ENCODE peak calls at places on chromosomes 5 and 9, in nine cellular contexts. W, R, D, M, J, A, O, F and H are unnamed samples.

GRCh38 chr9:137757613-137758029 is 120.0 kb upstream of the CACNA1B start:
- DNase-seq in M (peak; percentile 66), W (peak; percentile 47), D (no peak), O (no peak), A (peak; percentile 75), R (no peak), F (no peak), J (peak; percentile 25), H (no peak)

GRCh38 chr5:72140711-72141110 is 33.4 kb downstream of the MAP1B start:
- DNase-seq in J (no peak), A (no peak), D (no peak), M (no peak), F (no peak), R (no peak), W (no peak), O (no peak), H (no peak)

GRCh38 chr9:105308448-105309412 is 64.3 kb downstream of the SLC44A1 start:
- DNase-seq in F (no peak), R (no peak), D (no peak), O (no peak), J (no peak), M (no peak), A (peak; percentile 55), W (no peak), H (peak; percentile 4)

GRCh38 chr5:7392401-7393024 is 3.4 kb upstream of the ADCY2 start:
- DNase-seq in D (no peak), W (no peak), M (no peak), R (peak; percentile 10), A (peak; percentile 31), F (no peak), O (no peak), J (peak; percentile 4), H (no peak)

GRCh38 chr5:18699681-18700080 is 1065.4 kb downstream of the TAF11L14 start:
- DNase-seq in O (no peak), J (no peak), F (no peak), W (no peak), A (no peak), D (no peak), R (no peak), M (no peak), H (no peak)

GRCh38 chr5:167155387-167156051 is 1135.9 kb upstream of the WWC1 start:
- DNase-seq in A (no peak), M (no peak), J (no peak), F (no peak), R (no peak), D (no peak), W (no peak), O (no peak), H (peak; percentile 54)

GRCh38 chr9:78601957-78602565 is 305.1 kb downstream of the PSAT1 start:
- DNase-seq in R (no peak), J (peak; percentile 63), O (no peak), F (no peak), A (peak; percentile 38), D (peak; percentile 5), W (no peak), M (no peak), H (peak; percentile 60)

GRCh38 chr9:96020822-96021615 is 145.5 kb downstream of the ERCC6L2 start:
- DNase-seq in W (peak; percentile 33), O (no peak), A (no peak), F (peak; percentile 55), J (peak; percentile 25), M (peak; percentile 86), R (no peak), D (peak; percentile 48), H (peak; percentile 10)

DNA sequence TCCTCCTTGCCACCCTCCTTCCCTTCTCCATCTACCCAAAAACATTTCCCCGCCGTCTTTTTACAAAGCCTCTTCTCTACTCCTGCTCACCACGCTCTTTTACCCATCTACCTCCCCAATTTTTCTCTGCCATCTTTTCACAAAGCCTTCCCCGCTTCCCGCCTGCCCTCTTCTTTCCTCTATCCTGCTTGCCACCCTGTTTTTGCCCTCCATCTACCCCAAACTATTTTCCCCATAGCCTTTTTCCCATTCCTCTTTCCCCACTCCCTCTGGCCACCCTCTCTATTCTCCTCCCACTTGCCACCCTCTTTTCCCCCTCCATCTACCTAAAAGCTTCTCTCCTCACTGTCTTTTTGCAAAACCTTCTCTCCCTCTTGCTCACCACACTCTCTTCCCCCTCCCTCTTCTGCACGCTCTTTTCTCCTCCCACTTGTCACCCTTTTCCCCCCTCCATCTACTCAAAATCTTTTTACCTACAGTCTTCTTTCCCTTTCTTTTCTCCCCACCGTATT is 19.4 kb upstream of the TRIM52 start:
- DNase-seq in J (no peak), W (no peak), D (no peak), O (no peak), M (no peak), R (no peak), F (no peak), A (no peak), H (no peak)
- H3K4me3 ChIP-seq in J (peak overlapping the region; percentile 43), W (no peak overlapping the region), D (no peak overlapping the region), O (no peak overlapping the region), M (no peak overlapping the region), R (no peak overlapping the region), F (no peak overlapping the region), A (no peak overlapping the region), H (no peak overlapping the region)

DNA sequence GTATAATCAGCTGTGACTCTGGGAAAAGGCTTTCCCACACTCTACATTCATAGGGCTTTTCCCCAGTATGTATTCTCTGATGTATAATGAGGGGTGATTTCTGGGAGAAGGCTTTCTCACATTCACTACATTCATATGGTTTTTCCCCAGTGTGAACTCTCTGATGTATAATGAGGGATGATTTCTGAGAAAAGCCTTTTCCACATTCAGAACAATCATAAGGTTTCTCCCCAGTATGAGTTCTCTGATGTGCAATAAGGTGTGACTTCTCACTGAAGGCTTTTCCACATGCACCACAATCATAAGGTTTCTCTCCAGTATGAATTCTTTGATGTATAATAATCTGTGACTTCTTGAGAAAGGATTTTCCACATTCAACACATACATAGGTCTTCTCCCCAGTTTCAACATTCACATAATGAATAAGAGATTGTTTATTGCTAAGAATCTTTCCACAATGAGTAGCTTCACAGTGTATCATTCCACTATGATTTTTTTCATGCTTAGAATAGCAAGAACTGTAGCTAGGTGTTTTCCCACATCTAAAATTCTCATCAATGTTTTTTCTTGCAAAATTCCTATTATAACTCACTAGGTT is 26.7 kb upstream of the ZNF300 start:
- DNase-seq in R (no peak), O (no peak), D (no peak), J (peak; percentile 3), F (no peak), M (no peak), W (no peak), A (peak; percentile 6), H (no peak)
- H3K9me3 ChIP-seq in R (peaks cover 74% of the 10 kb centered on the region), O (peaks cover 15% of the 10 kb centered on the region), D (peaks cover 26% of the 10 kb centered on the region), J (peaks cover 8% of the 10 kb centered on the region), F (peaks cover 37% of the 10 kb centered on the region), M (peaks cover 70% of the 10 kb centered on the region), W (peaks cover 92% of the 10 kb centered on the region), A (peaks cover 47% of the 10 kb centered on the region), H (peaks cover 2% of the 10 kb centered on the region)

GRCh38 chr9:14349818-14350333 is 35.9 kb upstream of the NFIB start:
- DNase-seq in J (peak; percentile 46), A (no peak), M (no peak), F (no peak), R (no peak), W (no peak), D (no peak), O (no peak), H (no peak)
- H3K4me1 ChIP-seq in J (peaks cover 23% of the 10 kb centered on the region), A (peaks cover 42% of the 10 kb centered on the region), M (peaks cover 7% of the 10 kb centered on the region), F (no peaks in the 10 kb centered on the region), R (peaks cover 4% of the 10 kb centered on the region), W (peaks cover 20% of the 10 kb centered on the region), D (peaks cover 35% of the 10 kb centered on the region), O (peaks cover 36% of the 10 kb centered on the region), H (peaks cover 3% of the 10 kb centered on the region)

GRCh38 chr5:61307196-61307590 is 24.9 kb upstream of the ZSWIM6 start:
- DNase-seq in J (no peak), R (no peak), O (no peak), A (no peak), F (no peak), M (no peak), W (no peak), D (no peak), H (no peak)
- H3K4me3 ChIP-seq in J (no peak overlapping the region), R (no peak overlapping the region), O (no peak overlapping the region), A (no peak overlapping the region), F (no peak overlapping the region), M (no peak overlapping the region), W (no peak overlapping the region), D (no peak overlapping the region), H (no peak overlapping the region)

DNA sequence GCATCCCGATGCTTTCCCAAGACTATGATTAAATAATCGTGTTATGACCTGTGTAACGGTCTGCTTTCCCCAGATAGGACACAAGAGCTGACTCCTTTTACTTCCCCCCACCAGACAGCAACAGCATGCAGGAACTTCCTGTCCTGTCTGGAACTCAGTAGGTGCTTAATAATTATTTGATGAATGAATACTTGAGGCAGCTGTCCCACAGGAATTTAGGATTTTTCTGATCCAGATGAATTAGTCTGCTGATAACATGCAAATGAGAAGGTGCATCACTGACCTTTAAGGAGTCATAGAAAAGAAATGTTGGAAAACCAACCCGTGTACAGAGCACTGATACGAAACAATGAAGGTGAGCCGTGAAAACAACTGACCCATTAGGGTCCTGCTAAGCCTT is 12.2 kb downstream of the RNF130 start:
- DNase-seq in O (no peak), J (no peak), W (no peak), D (no peak), F (no peak), M (no peak), A (peak; percentile 48), R (no peak), H (no peak)
- H3K9me3 ChIP-seq in O (no peaks in the 10 kb centered on the region), J (no peaks in the 10 kb centered on the region), W (no peaks in the 10 kb centered on the region), D (no peaks in the 10 kb centered on the region), F (no peaks in the 10 kb centered on the region), M (no peaks in the 10 kb centered on the region), A (no peaks in the 10 kb centered on the region), R (no peaks in the 10 kb centered on the region), H (peaks cover 3% of the 10 kb centered on the region)

DNA sequence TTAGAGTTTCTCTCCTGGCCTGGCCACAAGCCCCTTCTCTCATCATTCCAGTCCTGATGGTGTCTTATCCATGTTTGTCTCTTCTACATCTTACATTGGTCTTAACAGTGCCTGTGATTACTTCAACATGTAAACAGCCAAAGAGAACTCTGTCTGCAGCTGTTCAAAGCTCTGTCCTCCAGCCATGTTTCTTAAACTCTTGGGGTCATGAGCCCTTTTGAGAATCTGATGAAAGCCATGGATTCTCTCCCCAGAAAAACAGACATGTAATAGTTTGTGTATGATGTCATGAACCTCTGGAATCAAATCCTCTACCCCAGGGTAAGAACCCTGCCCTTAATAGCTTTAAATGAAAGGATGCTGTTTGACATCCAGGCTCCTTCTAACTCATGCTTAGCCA is 30.1 kb downstream of the MAMDC2 start:
- DNase-seq in A (no peak), R (no peak), J (no peak), F (no peak), M (no peak), W (no peak), D (no peak), O (no peak), H (no peak)
- H3K4me1 ChIP-seq in A (peaks cover 7% of the 10 kb centered on the region), R (no peaks in the 10 kb centered on the region), J (no peaks in the 10 kb centered on the region), F (no peaks in the 10 kb centered on the region), M (no peaks in the 10 kb centered on the region), W (peaks cover 31% of the 10 kb centered on the region), D (peaks cover 6% of the 10 kb centered on the region), O (no peaks in the 10 kb centered on the region), H (no peaks in the 10 kb centered on the region)